ENCODE peak calls at places on chromosomes 2 and 18, in four cellular contexts. H is A549, T is endothelial cell of umbilical vein, V is GM12878. L is an unnamed sample.

GRCh38 chr2:229335877-229336346 is 64.8 kb upstream of the PID1 start:
- DNase-seq in T (no peak), H (no peak), V (no peak), L (no peak)

GRCh38 chr18:54263904-54264336 is 5.4 kb upstream of the POLI start:
- DNase-seq in H (no peak), T (no peak), V (peak), L (no peak)

GRCh38 chr2:69577467-69578200 is 65.9 kb downstream of the AAK1 start:
- DNase-seq in H (no peak), T (no peak), V (no peak), L (peak)

GRCh38 chr2:239878686-239879085 is 146.5 kb downstream of the NDUFA10 start:
- DNase-seq in T (no peak), H (no peak), V (no peak), L (no peak)

GRCh38 chr2:150939087-150939486 is 322.6 kb downstream of the RBM43 start:
- DNase-seq in T (no peak), H (no peak), V (no peak), L (no peak)

GRCh38 chr18:74509856-74510769 is 13.9 kb downstream of the CNDP2 start:
- DNase-seq in H (no peak), V (no peak), T (no peak), L (no peak)

GRCh38 chr2:152189622-152190495 is 14.3 kb upstream of the STAM2 start:
- DNase-seq in V (no peak), H (peak), T (peak), L (peak)

GRCh38 chr2:96147593-96148201 is 2.5 kb upstream of the DUSP2 start:
- DNase-seq in H (no peak), T (no peak), V (no peak), L (no peak)

GRCh38 chr2:85649201-85650190 is 18.5 kb downstream of the SFTPB start:
- DNase-seq in V (no peak), T (peak), H (peak), L (no peak)

GRCh38 chr18:79394438-79395307 is 1.1 kb upstream of the NFATC1 start:
- DNase-seq in H (no peak), V (no peak), T (peak), L (no peak)

GRCh38 chr2:128782411-128783192 is 463.9 kb upstream of the HS6ST1 start:
- DNase-seq in V (no peak), H (no peak), T (no peak), L (no peak)

GRCh38 chr2:241226723-241227634 is 38.5 kb downstream of the ANO7 start:
- DNase-seq in V (no peak), H (no peak), T (no peak), L (no peak)

GRCh38 chr2:196130039-196130825 is 41.1 kb downstream of the STK17B start:
- DNase-seq in T (no peak), H (no peak), V (no peak), L (peak)

GRCh38 chr18:77102246-77103040 is 30.1 kb downstream of the MBP start:
- DNase-seq in T (peak), H (no peak), V (peak), L (no peak)

GRCh38 chr2:183284606-183285005 is 160.4 kb downstream of the NUP35 start:
- DNase-seq in V (no peak), H (no peak), T (peak), L (peak)

GRCh38 chr2:61210332-61210981 is 48.5 kb downstream of the C2orf74 start:
- DNase-seq in T (no peak), H (peak), V (no peak), L (peak)

GRCh38 chr18:62607708-62608428 is 85.0 kb downstream of the ZCCHC2 start:
- DNase-seq in H (no peak), V (no peak), T (no peak), L (no peak)

GRCh38 chr18:62612246-62612645 is 89.4 kb downstream of the ZCCHC2 start:
- DNase-seq in H (no peak), V (no peak), T (no peak), L (no peak)

GRCh38 chr18:62611395-62612241 is 88.8 kb downstream of the ZCCHC2 start:
- DNase-seq in T (no peak), H (no peak), V (no peak), L (no peak)

GRCh38 chr18:62612721-62613120 is 89.9 kb downstream of the ZCCHC2 start:
- DNase-seq in V (no peak), H (no peak), T (no peak), L (no peak)

DNA sequence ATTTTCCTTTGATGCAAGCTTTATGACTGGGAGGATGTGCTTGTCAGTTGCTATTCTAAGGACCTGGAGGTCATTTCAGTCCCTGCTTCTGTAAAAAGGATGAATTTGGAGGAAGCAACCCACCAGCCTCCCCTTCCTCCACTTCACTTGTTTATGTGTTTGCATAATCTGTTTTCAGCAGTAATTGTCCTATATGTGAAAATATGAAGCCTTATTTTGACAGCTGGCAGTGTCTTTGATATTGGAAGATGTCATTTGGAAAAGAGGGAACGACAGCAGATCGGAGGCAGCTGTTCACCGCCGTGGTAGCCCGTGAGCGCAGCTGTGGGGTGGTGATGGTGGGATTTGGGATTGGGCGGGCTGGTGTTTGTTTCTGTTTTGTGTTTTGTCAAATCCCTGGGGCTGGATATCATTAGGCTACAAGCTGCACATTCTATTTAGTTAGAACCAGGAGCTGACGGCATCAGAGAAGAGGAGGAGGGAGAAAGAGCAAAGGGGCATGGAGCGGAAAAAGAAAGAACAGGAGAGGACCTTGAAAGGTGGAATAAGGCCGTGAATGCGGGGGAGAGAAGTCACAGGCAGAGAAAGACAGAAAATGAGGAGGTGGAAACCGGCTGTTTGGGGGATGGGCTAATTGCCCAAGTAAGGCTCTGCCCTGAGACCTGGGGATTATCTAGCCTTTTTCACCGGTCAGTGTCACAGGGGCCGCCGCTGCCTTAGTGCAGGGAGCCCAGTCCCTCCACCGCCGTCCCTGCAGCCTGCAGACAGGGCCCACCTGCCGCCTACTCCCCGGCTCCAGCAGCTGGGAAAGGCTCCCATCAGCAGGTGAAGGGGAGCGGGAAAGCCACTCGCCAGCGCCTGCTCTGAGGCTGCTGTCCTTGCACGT is 87.9 kb downstream of the ZCCHC2 start:
- DNase-seq in T (no peak), H (no peak), V (no peak), L (no peak)
- H3K4me3 ChIP-seq in T (no peak), H (no peak), V (no peak), L (no peak)

DNA sequence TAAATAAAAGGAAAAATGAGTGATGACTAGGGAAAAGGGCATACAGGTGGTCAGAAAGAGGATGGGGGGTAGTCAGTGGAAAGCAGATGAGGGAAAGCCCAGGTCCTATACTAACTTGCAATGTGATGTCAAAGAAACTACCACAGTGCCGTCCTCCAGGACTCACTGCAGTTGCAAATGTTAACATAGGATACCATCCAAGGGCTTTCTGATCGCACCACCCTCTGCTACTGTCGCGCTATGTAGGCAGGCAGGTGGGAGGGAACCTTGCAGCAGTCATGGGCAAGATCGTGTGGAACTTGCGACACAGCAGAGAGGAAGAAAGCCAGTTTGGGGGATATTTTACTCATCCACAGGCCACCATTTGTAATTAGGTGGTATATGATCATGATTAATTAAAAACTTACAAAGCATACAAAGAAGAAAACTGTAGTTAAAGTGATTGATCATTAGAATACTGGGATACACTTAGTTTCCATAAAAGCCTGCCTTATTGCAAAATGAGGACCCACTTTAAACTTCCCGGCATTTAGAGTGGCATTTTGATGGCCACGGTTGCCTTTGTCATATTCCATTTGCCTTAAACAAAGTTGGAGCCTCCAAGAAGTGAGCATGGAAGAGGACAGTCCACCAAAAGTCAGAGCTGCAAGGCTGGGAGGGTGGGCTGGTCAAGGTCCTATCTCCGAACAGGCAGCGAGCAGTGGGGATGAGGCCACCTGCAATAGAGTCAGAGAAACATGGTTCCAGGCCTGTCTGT is 8.5 kb upstream of the ROCK2 start:
- DNase-seq in V (no peak), H (no peak), T (no peak), L (peak)
- TF ChIP-seq MAX in V (no peak), H (no peak), T (no peak), L (no peak)

GRCh38 chr2:160700006-160700405 is 206.4 kb upstream of the RBMS1 start:
- DNase-seq in T (peak), H (no peak), V (no peak), L (no peak)

GRCh38 chr2:160700415-160700814 is 206.8 kb upstream of the RBMS1 start:
- DNase-seq in V (no peak), T (no peak), H (no peak), L (no peak)

GRCh38 chr2:160701822-160702221 is 208.2 kb upstream of the RBMS1 start:
- DNase-seq in H (no peak), V (no peak), T (no peak), L (no peak)

GRCh38 chr2:160703648-160704585 is 210.3 kb upstream of the RBMS1 start:
- DNase-seq in H (no peak), T (no peak), V (peak), L (peak)
- H3K4me3 ChIP-seq in H (no peak), T (no peak), V (no peak), L (no peak)

GRCh38 chr2:158060862-158061435 is 40.7 kb upstream of the UPP2 start:
- DNase-seq in T (no peak), V (no peak), H (no peak), L (no peak)
- TF ChIP-seq MAX in T (no peak), V (no peak), H (no peak), L (no peak)

L was measured in NB4.